ENCODE peak calls at places on chromosomes 13 and 19, in four cellular contexts. One of them, this sample, is unnamed.

GRCh38 chr13:109500146-109500773 is 286.1 kb downstream of the IRS2 start:
- DNase-seq in CD4-positive, alpha-beta T cell: no peak
- DNase-seq in brain microvascular endothelial cell: peak
- DNase-seq in testis: peak
- DNase-seq in this sample: no peak

GRCh38 chr19:38949580-38950367 is 19.0 kb downstream of the MRPS12 start:
- DNase-seq in CD4-positive, alpha-beta T cell: peak
- DNase-seq in brain microvascular endothelial cell: peak
- DNase-seq in testis: peak
- DNase-seq in this sample: peak

GRCh38 chr13:114019367-114019766 is 45.5 kb upstream of the C13orf46 start:
- DNase-seq in CD4-positive, alpha-beta T cell: peak
- DNase-seq in brain microvascular endothelial cell: no peak
- DNase-seq in testis: peak
- DNase-seq in this sample: no peak

GRCh38 chr13:102276479-102276878 is 125.4 kb downstream of the FGF14 start:
- DNase-seq in CD4-positive, alpha-beta T cell: no peak
- DNase-seq in brain microvascular endothelial cell: no peak
- DNase-seq in testis: no peak
- DNase-seq in this sample: no peak

GRCh38 chr13:33132644-33133440 is 116.6 kb downstream of the KL start:
- DNase-seq in CD4-positive, alpha-beta T cell: no peak
- DNase-seq in brain microvascular endothelial cell: no peak
- DNase-seq in testis: no peak
- DNase-seq in this sample: no peak

GRCh38 chr19:41531438-41532311 is 44.3 kb upstream of the CEACAM21 start:
- DNase-seq in CD4-positive, alpha-beta T cell: peak
- DNase-seq in brain microvascular endothelial cell: peak
- DNase-seq in testis: peak
- DNase-seq in this sample: no peak

GRCh38 chr13:27969073-27969865 is at the start of gene CDX2:
- DNase-seq in CD4-positive, alpha-beta T cell: no peak
- DNase-seq in brain microvascular endothelial cell: no peak
- DNase-seq in testis: no peak
- DNase-seq in this sample: no peak

GRCh38 chr19:39498262-39499081 is at the start of gene DLL3:
- DNase-seq in CD4-positive, alpha-beta T cell: no peak
- DNase-seq in brain microvascular endothelial cell: peak
- DNase-seq in testis: no peak
- DNase-seq in this sample: no peak

GRCh38 chr19:1252818-1253513 is 4.6 kb downstream of the MIDN start:
- DNase-seq in CD4-positive, alpha-beta T cell: peak
- DNase-seq in brain microvascular endothelial cell: peak
- DNase-seq in testis: peak
- DNase-seq in this sample: peak

GRCh38 chr19:42076375-42076944 is 494 bp downstream of the ZNF574 start:
- DNase-seq in CD4-positive, alpha-beta T cell: peak
- DNase-seq in brain microvascular endothelial cell: no peak
- DNase-seq in testis: peak
- DNase-seq in this sample: no peak

GRCh38 chr19:42277821-42278809 is 9.1 kb downstream of the CIC start:
- DNase-seq in CD4-positive, alpha-beta T cell: no peak
- DNase-seq in brain microvascular endothelial cell: no peak
- DNase-seq in testis: peak
- DNase-seq in this sample: no peak

GRCh38 chr19:39144487-39145071 is 19.0 kb downstream of the PAK4 start:
- DNase-seq in CD4-positive, alpha-beta T cell: no peak
- DNase-seq in brain microvascular endothelial cell: no peak
- DNase-seq in testis: no peak
- DNase-seq in this sample: peak

GRCh38 chr13:44667950-44668349 is 91.8 kb upstream of the TSC22D1 start:
- DNase-seq in CD4-positive, alpha-beta T cell: no peak
- DNase-seq in brain microvascular endothelial cell: no peak
- DNase-seq in testis: no peak
- DNase-seq in this sample: peak

GRCh38 chr13:114120486-114121430 is 11.7 kb downstream of the RASA3 start:
- DNase-seq in CD4-positive, alpha-beta T cell: no peak
- DNase-seq in brain microvascular endothelial cell: no peak
- DNase-seq in testis: no peak
- DNase-seq in this sample: no peak

GRCh38 chr19:49879243-49879960 is 1.9 kb downstream of the TBC1D17 start:
- DNase-seq in CD4-positive, alpha-beta T cell: no peak
- DNase-seq in brain microvascular endothelial cell: no peak
- DNase-seq in testis: no peak
- DNase-seq in this sample: no peak

GRCh38 chr13:68608147-68608546 is 1378.0 kb upstream of the PCDH9 start:
- DNase-seq in CD4-positive, alpha-beta T cell: no peak
- DNase-seq in brain microvascular endothelial cell: no peak
- DNase-seq in testis: no peak
- DNase-seq in this sample: no peak

GRCh38 chr19:31279436-31279765 is 69.8 kb downstream of the TSHZ3 start:
- DNase-seq in CD4-positive, alpha-beta T cell: no peak
- DNase-seq in brain microvascular endothelial cell: no peak
- DNase-seq in testis: no peak
- DNase-seq in this sample: no peak

GRCh38 chr19:49925486-49925885 is 3.5 kb upstream of the ATF5 start:
- DNase-seq in CD4-positive, alpha-beta T cell: no peak
- DNase-seq in brain microvascular endothelial cell: no peak
- DNase-seq in testis: no peak
- DNase-seq in this sample: no peak

GRCh38 chr13:112249644-112250610 is 126.2 kb upstream of the SPACA7 start:
- DNase-seq in CD4-positive, alpha-beta T cell: no peak
- DNase-seq in brain microvascular endothelial cell: no peak
- DNase-seq in testis: peak
- DNase-seq in this sample: no peak

GRCh38 chr13:66076417-66076816 is 1153.7 kb downstream of the PCDH9 start:
- DNase-seq in CD4-positive, alpha-beta T cell: no peak
- DNase-seq in brain microvascular endothelial cell: peak
- DNase-seq in testis: no peak
- DNase-seq in this sample: no peak

GRCh38 chr19:46615966-46616365 is 8.9 kb downstream of the PTGIR start:
- DNase-seq in CD4-positive, alpha-beta T cell: no peak
- DNase-seq in brain microvascular endothelial cell: no peak
- DNase-seq in testis: no peak
- DNase-seq in this sample: no peak

GRCh38 chr13:36395280-36395679 is 37.0 kb upstream of the CCNA1 start:
- DNase-seq in CD4-positive, alpha-beta T cell: no peak
- DNase-seq in brain microvascular endothelial cell: no peak
- DNase-seq in testis: no peak
- DNase-seq in this sample: peak

GRCh38 chr19:46271488-46272197 is 25.2 kb upstream of the HIF3A start:
- DNase-seq in CD4-positive, alpha-beta T cell: no peak
- DNase-seq in brain microvascular endothelial cell: peak
- DNase-seq in testis: no peak
- DNase-seq in this sample: peak

GRCh38 chr19:2223391-2223790 is 12.7 kb downstream of the PLEKHJ1 start:
- DNase-seq in CD4-positive, alpha-beta T cell: no peak
- DNase-seq in brain microvascular endothelial cell: no peak
- DNase-seq in testis: no peak
- DNase-seq in this sample: no peak

GRCh38 chr19:47230122-47230920 is 678 bp downstream of the BBC3 start:
- DNase-seq in CD4-positive, alpha-beta T cell: peak
- DNase-seq in brain microvascular endothelial cell: no peak
- DNase-seq in testis: peak
- DNase-seq in this sample: no peak

GRCh38 chr19:3094638-3095374 is 644 bp downstream of the GNA11 start:
- DNase-seq in CD4-positive, alpha-beta T cell: no peak
- DNase-seq in brain microvascular endothelial cell: no peak
- DNase-seq in testis: no peak
- DNase-seq in this sample: no peak

GRCh38 chr19:11656535-11656934 is 59.3 kb downstream of the ZNF627 start:
- DNase-seq in CD4-positive, alpha-beta T cell: no peak
- DNase-seq in brain microvascular endothelial cell: no peak
- DNase-seq in testis: no peak
- DNase-seq in this sample: no peak

GRCh38 chr19:10027158-10027997 is 14.1 kb downstream of the RDH8 start:
- DNase-seq in CD4-positive, alpha-beta T cell: peak
- DNase-seq in brain microvascular endothelial cell: peak
- DNase-seq in testis: peak
- DNase-seq in this sample: peak

GRCh38 chr19:17078920-17079709 is 3.5 kb downstream of the MYO9B start:
- DNase-seq in CD4-positive, alpha-beta T cell: no peak
- DNase-seq in brain microvascular endothelial cell: no peak
- DNase-seq in testis: peak
- DNase-seq in this sample: no peak

GRCh38 chr19:30453768-30454167 is 81.6 kb downstream of the ZNF536 start:
- DNase-seq in CD4-positive, alpha-beta T cell: no peak
- DNase-seq in brain microvascular endothelial cell: no peak
- DNase-seq in testis: no peak
- DNase-seq in this sample: no peak

GRCh38 chr19:23971598-23971997 is 56.9 kb downstream of the ZNF726 start:
- DNase-seq in CD4-positive, alpha-beta T cell: no peak
- DNase-seq in brain microvascular endothelial cell: no peak
- DNase-seq in testis: no peak
- DNase-seq in this sample: no peak

GRCh38 chr13:98175823-98176222 is 1.2 kb downstream of the RNF113B start:
- DNase-seq in CD4-positive, alpha-beta T cell: no peak
- DNase-seq in brain microvascular endothelial cell: no peak
- DNase-seq in testis: no peak
- DNase-seq in this sample: no peak

GRCh38 chr13:54433511-54434206 is 1405.0 kb downstream of the OLFM4 start:
- DNase-seq in CD4-positive, alpha-beta T cell: no peak
- DNase-seq in brain microvascular endothelial cell: no peak
- DNase-seq in testis: no peak
- DNase-seq in this sample: no peak

GRCh38 chr13:48214519-48215121 is 18.4 kb upstream of the ITM2B start:
- DNase-seq in CD4-positive, alpha-beta T cell: no peak
- DNase-seq in brain microvascular endothelial cell: no peak
- DNase-seq in testis: no peak
- DNase-seq in this sample: no peak

GRCh38 chr19:37905936-37906867 is at the start of gene WDR87:
- DNase-seq in CD4-positive, alpha-beta T cell: peak
- DNase-seq in brain microvascular endothelial cell: no peak
- DNase-seq in testis: no peak
- DNase-seq in this sample: no peak

GRCh38 chr13:110405597-110406450 is 98.7 kb downstream of the COL4A2 start:
- DNase-seq in CD4-positive, alpha-beta T cell: no peak
- DNase-seq in brain microvascular endothelial cell: no peak
- DNase-seq in testis: no peak
- DNase-seq in this sample: peak

GRCh38 chr13:99902657-99903056 is 68.9 kb downstream of the ZIC5 start:
- DNase-seq in CD4-positive, alpha-beta T cell: no peak
- DNase-seq in brain microvascular endothelial cell: no peak
- DNase-seq in testis: no peak
- DNase-seq in this sample: no peak

GRCh38 chr13:25046274-25046984 is 49.5 kb upstream of the PABPC3 start:
- DNase-seq in CD4-positive, alpha-beta T cell: no peak
- DNase-seq in brain microvascular endothelial cell: no peak
- DNase-seq in testis: no peak
- DNase-seq in this sample: no peak
- TF ChIP-seq CTCF in CD4-positive, alpha-beta T cell: no peak
- TF ChIP-seq CTCF in brain microvascular endothelial cell: peak
- TF ChIP-seq CTCF in testis: no peak
- TF ChIP-seq CTCF in this sample: no peak

GRCh38 chr13:37679043-37679442 is 80.5 kb upstream of the POSTN start:
- DNase-seq in CD4-positive, alpha-beta T cell: no peak
- DNase-seq in brain microvascular endothelial cell: no peak
- DNase-seq in testis: no peak
- DNase-seq in this sample: no peak
- TF ChIP-seq CTCF in CD4-positive, alpha-beta T cell: no peak
- TF ChIP-seq CTCF in brain microvascular endothelial cell: peak
- TF ChIP-seq CTCF in testis: no peak
- TF ChIP-seq CTCF in this sample: peak

DNA sequence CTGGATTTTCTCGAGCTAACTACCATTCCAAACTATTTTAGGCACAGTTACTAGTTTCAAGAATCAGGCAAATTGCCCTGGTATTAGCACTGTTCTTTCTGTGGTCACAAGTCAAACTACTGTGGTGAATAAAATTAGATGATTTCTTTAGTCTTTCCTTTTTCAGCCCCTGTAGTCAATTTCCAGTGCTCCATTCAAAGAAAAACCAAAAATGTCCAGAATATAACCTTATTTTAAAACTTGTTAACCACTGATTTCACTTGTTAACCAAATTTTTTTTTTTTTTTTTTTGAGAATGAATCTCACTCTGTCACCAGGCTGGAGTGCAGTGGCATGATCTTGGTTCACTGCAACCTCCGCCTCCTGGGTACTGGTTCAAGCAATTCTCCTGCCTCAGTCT is 50.6 kb upstream of the USPL1 start:
- DNase-seq in CD4-positive, alpha-beta T cell: no peak
- DNase-seq in brain microvascular endothelial cell: no peak
- DNase-seq in testis: no peak
- DNase-seq in this sample: no peak
- TF ChIP-seq CTCF in CD4-positive, alpha-beta T cell: no peak
- TF ChIP-seq CTCF in brain microvascular endothelial cell: no peak
- TF ChIP-seq CTCF in testis: no peak
- TF ChIP-seq CTCF in this sample: no peak

GRCh38 chr19:27770095-27770494 is 1442.9 kb downstream of the UQCRFS1 start:
- DNase-seq in CD4-positive, alpha-beta T cell: no peak
- DNase-seq in brain microvascular endothelial cell: no peak
- DNase-seq in testis: no peak
- DNase-seq in this sample: no peak
- TF ChIP-seq CTCF in CD4-positive, alpha-beta T cell: no peak
- TF ChIP-seq CTCF in brain microvascular endothelial cell: no peak
- TF ChIP-seq CTCF in testis: no peak
- TF ChIP-seq CTCF in this sample: no peak

GRCh38 chr13:40769970-40770369 is 1.0 kb downstream of the MRPS31 start:
- DNase-seq in CD4-positive, alpha-beta T cell: no peak
- DNase-seq in brain microvascular endothelial cell: no peak
- DNase-seq in testis: no peak
- DNase-seq in this sample: no peak

GRCh38 chr13:40772765-40773473 is 1.9 kb upstream of the MRPS31 start:
- DNase-seq in CD4-positive, alpha-beta T cell: no peak
- DNase-seq in brain microvascular endothelial cell: no peak
- DNase-seq in testis: no peak
- DNase-seq in this sample: no peak

GRCh38 chr13:40774672-40775071 is 3.7 kb upstream of the MRPS31 start:
- DNase-seq in CD4-positive, alpha-beta T cell: no peak
- DNase-seq in brain microvascular endothelial cell: no peak
- DNase-seq in testis: no peak
- DNase-seq in this sample: no peak

GRCh38 chr13:40770609-40770933 is 419 bp downstream of the MRPS31 start:
- DNase-seq in CD4-positive, alpha-beta T cell: no peak
- DNase-seq in brain microvascular endothelial cell: no peak
- DNase-seq in testis: no peak
- DNase-seq in this sample: no peak

GRCh38 chr13:40770934-40771618 is at the start of gene MRPS31:
- DNase-seq in CD4-positive, alpha-beta T cell: peak
- DNase-seq in brain microvascular endothelial cell: peak
- DNase-seq in testis: peak
- DNase-seq in this sample: peak
- TF ChIP-seq CTCF in CD4-positive, alpha-beta T cell: peak
- TF ChIP-seq CTCF in brain microvascular endothelial cell: no peak
- TF ChIP-seq CTCF in testis: no peak
- TF ChIP-seq CTCF in this sample: no peak

This sample was measured in astrocyte of the cerebellum.